ENCODE peak calls at places on chromosomes 3 and 15, in six cellular contexts. One of them, this sample, is unnamed. For H3K36me3, the result is how much of the 10 kb centered on the place peaks cover.

GRCh38 chr3:168034152-168034928 is 61.4 kb downstream of the GOLIM4 start:
- DNase-seq in hepatocyte: peak
- DNase-seq in kidney: no peak
- DNase-seq in spleen: no peak
- DNase-seq in stomach: no peak
- DNase-seq in SJCRH30: no peak
- DNase-seq in this sample: no peak

GRCh38 chr15:74631935-74632560 is 16.4 kb downstream of the CLK3 start:
- DNase-seq in hepatocyte: peak
- DNase-seq in spleen: peak
- DNase-seq in kidney: no peak
- DNase-seq in SJCRH30: peak
- DNase-seq in stomach: peak
- DNase-seq in this sample: peak

GRCh38 chr3:2839886-2840285 is 270.3 kb downstream of the IL5RA start:
- DNase-seq in SJCRH30: no peak
- DNase-seq in hepatocyte: no peak
- DNase-seq in spleen: no peak
- DNase-seq in stomach: no peak
- DNase-seq in kidney: no peak
- DNase-seq in this sample: no peak

GRCh38 chr3:25457642-25458419 is 29.8 kb downstream of the RARB start:
- DNase-seq in SJCRH30: no peak
- DNase-seq in kidney: no peak
- DNase-seq in spleen: no peak
- DNase-seq in hepatocyte: no peak
- DNase-seq in stomach: no peak
- DNase-seq in this sample: no peak

GRCh38 chr3:180265551-180265950 is 228.8 kb upstream of the PEX5L start:
- DNase-seq in stomach: no peak
- DNase-seq in spleen: no peak
- DNase-seq in kidney: no peak
- DNase-seq in SJCRH30: no peak
- DNase-seq in hepatocyte: no peak
- DNase-seq in this sample: no peak

GRCh38 chr15:91032919-91033803 is 10.8 kb upstream of the VPS33B start:
- DNase-seq in stomach: peak
- DNase-seq in kidney: peak
- DNase-seq in hepatocyte: peak
- DNase-seq in spleen: peak
- DNase-seq in SJCRH30: peak
- DNase-seq in this sample: peak

GRCh38 chr3:159586587-159587202 is 401.9 kb upstream of the IL12A start:
- DNase-seq in kidney: no peak
- DNase-seq in hepatocyte: peak
- DNase-seq in spleen: no peak
- DNase-seq in SJCRH30: peak
- DNase-seq in stomach: no peak
- DNase-seq in this sample: peak

GRCh38 chr3:23324745-23325144 is 121.6 kb downstream of the UBE2E2 start:
- DNase-seq in kidney: no peak
- DNase-seq in SJCRH30: no peak
- DNase-seq in spleen: no peak
- DNase-seq in stomach: no peak
- DNase-seq in hepatocyte: no peak
- DNase-seq in this sample: no peak

GRCh38 chr15:67340630-67341029 is 86.0 kb downstream of the IQCH start:
- DNase-seq in SJCRH30: no peak
- DNase-seq in stomach: no peak
- DNase-seq in kidney: no peak
- DNase-seq in hepatocyte: no peak
- DNase-seq in spleen: no peak
- DNase-seq in this sample: no peak

GRCh38 chr3:183224180-183224579 is 28.9 kb upstream of the B3GNT5 start:
- DNase-seq in stomach: no peak
- DNase-seq in spleen: no peak
- DNase-seq in hepatocyte: no peak
- DNase-seq in kidney: no peak
- DNase-seq in SJCRH30: no peak
- DNase-seq in this sample: no peak

GRCh38 chr3:183222631-183223030 is 30.4 kb upstream of the B3GNT5 start:
- DNase-seq in kidney: no peak
- DNase-seq in spleen: no peak
- DNase-seq in hepatocyte: no peak
- DNase-seq in stomach: no peak
- DNase-seq in SJCRH30: no peak
- DNase-seq in this sample: no peak

GRCh38 chr3:183226333-183226732 is 26.7 kb upstream of the B3GNT5 start:
- DNase-seq in SJCRH30: no peak
- DNase-seq in kidney: no peak
- DNase-seq in stomach: no peak
- DNase-seq in hepatocyte: peak
- DNase-seq in spleen: no peak
- DNase-seq in this sample: no peak

GRCh38 chr3:183227586-183227985 is 25.5 kb upstream of the B3GNT5 start:
- DNase-seq in stomach: no peak
- DNase-seq in hepatocyte: no peak
- DNase-seq in spleen: no peak
- DNase-seq in SJCRH30: no peak
- DNase-seq in kidney: no peak
- DNase-seq in this sample: no peak

DNA sequence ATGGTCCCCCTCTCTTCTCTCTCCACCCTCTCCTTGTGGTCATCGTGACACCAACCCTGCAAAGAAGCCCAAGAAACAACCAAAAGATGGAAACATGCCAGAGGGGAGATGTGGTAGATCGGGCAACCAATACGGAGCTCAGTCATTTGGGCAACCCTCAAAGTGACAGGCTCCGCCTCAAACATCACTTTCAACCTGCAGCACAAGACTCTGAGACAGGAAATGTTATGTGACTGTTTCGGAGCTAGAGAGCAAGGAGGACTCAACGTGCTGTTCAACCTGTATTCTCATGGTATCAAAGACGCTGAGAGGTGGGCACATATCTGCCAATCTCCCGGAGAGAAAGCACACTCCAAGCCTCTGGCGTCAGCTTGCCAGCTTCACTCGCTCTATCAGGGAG is 28.5 kb upstream of the B3GNT5 start:
- DNase-seq in SJCRH30: no peak
- DNase-seq in kidney: no peak
- DNase-seq in spleen: no peak
- DNase-seq in hepatocyte: no peak
- DNase-seq in stomach: no peak
- DNase-seq in this sample: no peak
- H3K4me3 ChIP-seq in SJCRH30: no peak
- H3K4me3 ChIP-seq in kidney: no peak
- H3K4me3 ChIP-seq in spleen: no peak
- H3K4me3 ChIP-seq in hepatocyte: no peak
- H3K4me3 ChIP-seq in stomach: no peak
- H3K4me3 ChIP-seq in this sample: no peak

GRCh38 chr3:129230311-129231019 is 18.9 kb upstream of the COPG1 start:
- DNase-seq in stomach: no peak
- DNase-seq in SJCRH30: no peak
- DNase-seq in spleen: no peak
- DNase-seq in kidney: no peak
- DNase-seq in hepatocyte: no peak
- DNase-seq in this sample: no peak

GRCh38 chr3:129231331-129232119 is 17.9 kb upstream of the COPG1 start:
- DNase-seq in stomach: no peak
- DNase-seq in SJCRH30: no peak
- DNase-seq in kidney: no peak
- DNase-seq in spleen: no peak
- DNase-seq in hepatocyte: no peak
- DNase-seq in this sample: no peak

GRCh38 chr3:129228891-129229585 is 20.4 kb upstream of the COPG1 start:
- DNase-seq in stomach: no peak
- DNase-seq in spleen: peak
- DNase-seq in hepatocyte: no peak
- DNase-seq in SJCRH30: peak
- DNase-seq in kidney: no peak
- DNase-seq in this sample: peak

GRCh38 chr3:129224984-129225393 is 24.4 kb upstream of the COPG1 start:
- DNase-seq in kidney: peak
- DNase-seq in SJCRH30: peak
- DNase-seq in stomach: peak
- DNase-seq in hepatocyte: peak
- DNase-seq in spleen: peak
- DNase-seq in this sample: no peak

DNA sequence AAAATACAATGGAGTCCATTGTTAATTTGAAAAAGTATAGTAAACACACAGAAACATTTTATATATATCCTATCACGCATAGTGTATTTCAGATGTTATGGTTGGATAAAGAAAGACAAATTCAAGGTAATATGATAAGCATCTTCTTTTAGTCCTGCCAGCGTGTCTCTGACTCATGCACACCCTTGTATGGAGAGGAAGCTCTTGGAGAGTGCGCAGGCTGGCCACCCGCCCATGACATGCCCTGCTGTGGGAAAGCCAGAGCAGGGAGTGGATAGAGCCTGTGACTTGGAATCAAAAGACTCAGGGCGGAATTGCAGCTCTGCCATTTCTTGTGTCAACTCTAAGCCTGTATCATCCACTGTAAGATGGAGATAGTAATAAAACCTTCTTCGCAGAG is 23.0 kb upstream of the COPG1 start:
- DNase-seq in hepatocyte: no peak
- DNase-seq in kidney: no peak
- DNase-seq in SJCRH30: peak
- DNase-seq in stomach: peak
- DNase-seq in spleen: peak
- DNase-seq in this sample: no peak
- H3K27ac ChIP-seq in hepatocyte: no peak
- H3K27ac ChIP-seq in kidney: no peak
- H3K27ac ChIP-seq in SJCRH30: no peak
- H3K27ac ChIP-seq in stomach: peak
- H3K27ac ChIP-seq in spleen: peak
- H3K27ac ChIP-seq in this sample: no peak

DNA sequence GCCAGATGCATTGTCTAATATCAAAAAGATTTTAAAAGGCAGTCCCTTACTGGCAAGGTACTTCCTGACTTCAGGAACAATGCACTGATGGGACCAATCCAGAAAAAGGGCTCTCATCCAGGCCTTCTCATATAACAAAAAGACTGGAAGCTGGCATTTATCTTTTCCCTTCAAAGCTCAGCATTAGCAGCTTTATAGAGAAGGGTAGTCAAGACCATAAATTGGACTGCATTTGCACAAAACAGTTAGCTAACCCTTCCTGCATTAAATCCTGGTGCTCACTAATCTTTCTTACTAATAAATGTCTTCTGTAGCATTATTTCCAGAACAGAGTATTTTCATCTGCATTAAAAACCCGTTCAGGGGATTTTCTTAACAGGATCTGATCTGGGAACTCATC is 46.0 kb upstream of the NEK10 start:
- DNase-seq in kidney: no peak
- DNase-seq in SJCRH30: no peak
- DNase-seq in hepatocyte: no peak
- DNase-seq in spleen: no peak
- DNase-seq in stomach: no peak
- DNase-seq in this sample: no peak
- H3K36me3 ChIP-seq in kidney: under half
- H3K36me3 ChIP-seq in SJCRH30: half or more
- H3K36me3 ChIP-seq in hepatocyte: under half
- H3K36me3 ChIP-seq in spleen: under half
- H3K36me3 ChIP-seq in stomach: half or more
- H3K36me3 ChIP-seq in this sample: under half

GRCh38 chr15:89396723-89397652 is 62.4 kb upstream of the POLG start:
- DNase-seq in hepatocyte: no peak
- DNase-seq in stomach: no peak
- DNase-seq in kidney: no peak
- DNase-seq in SJCRH30: no peak
- DNase-seq in spleen: peak
- DNase-seq in this sample: peak

GRCh38 chr15:89399070-89399389 is 64.4 kb upstream of the POLG start:
- DNase-seq in SJCRH30: no peak
- DNase-seq in stomach: no peak
- DNase-seq in kidney: no peak
- DNase-seq in spleen: no peak
- DNase-seq in hepatocyte: no peak
- DNase-seq in this sample: no peak

GRCh38 chr15:89395461-89395875 is 60.8 kb upstream of the POLG start:
- DNase-seq in spleen: peak
- DNase-seq in SJCRH30: no peak
- DNase-seq in hepatocyte: no peak
- DNase-seq in kidney: no peak
- DNase-seq in stomach: no peak
- DNase-seq in this sample: no peak

GRCh38 chr15:89397653-89398023 is 63.0 kb upstream of the POLG start:
- DNase-seq in SJCRH30: no peak
- DNase-seq in stomach: no peak
- DNase-seq in spleen: no peak
- DNase-seq in kidney: no peak
- DNase-seq in hepatocyte: no peak
- DNase-seq in this sample: no peak

DNA sequence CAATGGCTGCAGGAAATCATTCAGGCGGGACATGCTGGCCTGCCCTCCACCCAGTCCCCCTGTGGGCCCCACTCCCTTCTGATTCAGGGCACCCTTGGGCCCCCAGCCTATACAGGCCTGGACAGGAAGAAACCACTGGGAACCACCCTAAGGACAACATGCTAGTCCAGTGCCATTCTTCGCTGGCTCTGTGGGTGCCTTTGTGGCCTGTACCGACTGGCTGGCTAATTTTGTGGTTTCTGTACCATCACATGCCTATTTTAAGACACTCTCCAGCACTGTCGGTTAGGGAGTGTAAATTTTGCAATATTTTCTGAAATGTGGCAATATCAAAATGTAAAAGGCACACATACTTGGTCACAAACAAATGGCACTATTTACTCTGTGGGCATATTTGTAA is 61.4 kb upstream of the POLG start:
- DNase-seq in kidney: no peak
- DNase-seq in spleen: peak
- DNase-seq in SJCRH30: no peak
- DNase-seq in hepatocyte: no peak
- DNase-seq in stomach: no peak
- DNase-seq in this sample: no peak
- H3K4me3 ChIP-seq in kidney: no peak
- H3K4me3 ChIP-seq in spleen: no peak
- H3K4me3 ChIP-seq in SJCRH30: no peak
- H3K4me3 ChIP-seq in hepatocyte: no peak
- H3K4me3 ChIP-seq in stomach: no peak
- H3K4me3 ChIP-seq in this sample: no peak

DNA sequence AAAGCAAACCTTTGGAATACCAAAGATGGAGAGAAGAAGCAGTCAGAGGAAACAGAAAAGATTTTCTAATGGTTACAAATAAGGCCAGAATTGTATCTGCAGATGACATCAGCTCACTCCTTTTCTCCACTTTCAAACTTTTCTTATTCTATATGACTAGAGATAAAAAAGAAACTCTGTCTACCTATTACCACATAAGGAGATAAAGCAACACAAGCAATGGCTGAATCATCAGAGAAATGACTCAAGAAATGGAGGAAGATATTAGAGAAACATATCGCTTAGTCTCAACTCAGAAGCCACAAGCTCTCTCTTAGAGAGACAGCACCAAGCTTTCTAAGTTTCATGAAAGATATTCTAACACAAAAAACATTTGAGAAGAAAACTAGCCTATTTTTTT is 784.0 kb downstream of the ZPLD1 start:
- DNase-seq in hepatocyte: no peak
- DNase-seq in spleen: no peak
- DNase-seq in SJCRH30: no peak
- DNase-seq in kidney: no peak
- DNase-seq in stomach: no peak
- DNase-seq in this sample: no peak
- H3K27ac ChIP-seq in hepatocyte: no peak
- H3K27ac ChIP-seq in spleen: no peak
- H3K27ac ChIP-seq in SJCRH30: no peak
- H3K27ac ChIP-seq in kidney: no peak
- H3K27ac ChIP-seq in stomach: no peak
- H3K27ac ChIP-seq in this sample: no peak